ENCODE peak calls at places on chromosome 2, in four cellular contexts. N is GM23338, L is A549, U is HCT116. M is an unnamed sample.

GRCh38 chr2:187978341-187978740 is 313.3 kb upstream of the GULP1 start:
- DNase-seq in U (no peak), L (no peak), N (no peak), M (no peak)

GRCh38 chr2:42048318-42049251 is 764 bp downstream of the PKDCC start:
- DNase-seq in L (no peak), U (no peak), N (peak; percentile 48), M (no peak)

GRCh38 chr2:38187416-38188127 is 111.6 kb upstream of the CYP1B1 start:
- DNase-seq in L (no peak), N (no peak), U (no peak), M (no peak)

GRCh38 chr2:10860476-10861325 is 48.1 kb upstream of the PDIA6 start:
- DNase-seq in U (no peak), N (no peak), L (no peak), M (no peak)

GRCh38 chr2:151051584-151052220 is 210.0 kb downstream of the RBM43 start:
- DNase-seq in U (peak; percentile 41), N (peak; percentile 66), L (peak; percentile 31), M (peak; percentile 55)

GRCh38 chr2:127025357-127026062 is 81.4 kb downstream of the BIN1 start:
- DNase-seq in U (no peak), L (peak; percentile 82), N (peak; percentile 90), M (no peak)

GRCh38 chr2:240444464-240444863 is 9.0 kb downstream of the GPC1 start:
- DNase-seq in L (no peak), N (no peak), U (no peak), M (no peak)

GRCh38 chr2:131146255-131146654 is 41.1 kb downstream of the PLEKHB2 start:
- DNase-seq in L (no peak), U (no peak), N (no peak), M (no peak)

GRCh38 chr2:216370961-216371633 is 1.2 kb downstream of the MARCHF4 start:
- DNase-seq in N (peak; percentile 75), U (no peak), L (no peak), M (no peak)

GRCh38 chr2:46006634-46007033 is 290.6 kb upstream of the EPAS1 start:
- DNase-seq in L (no peak), N (no peak), U (no peak), M (no peak)

GRCh38 chr2:80467262-80467811 is 162.8 kb upstream of the LRRTM1 start:
- DNase-seq in U (no peak), L (no peak), N (no peak), M (no peak)

GRCh38 chr2:195367713-195368529 is 289.1 kb upstream of the SLC39A10 start:
- DNase-seq in L (no peak), N (no peak), U (no peak), M (no peak)

GRCh38 chr2:58448065-58448507 is 207.0 kb upstream of the FANCL start:
- DNase-seq in N (peak; percentile 95), U (peak; percentile 88), L (peak; percentile 53), M (peak; percentile 72)

GRCh38 chr2:111897924-111898702 is at the start of gene MERTK:
- DNase-seq in N (peak; percentile 95), U (peak; percentile 72), L (peak; percentile 82), M (peak; percentile 53)

GRCh38 chr2:234446404-234447076 is 50.3 kb downstream of the ARL4C start:
- DNase-seq in U (no peak), L (no peak), N (no peak), M (no peak)

DNA sequence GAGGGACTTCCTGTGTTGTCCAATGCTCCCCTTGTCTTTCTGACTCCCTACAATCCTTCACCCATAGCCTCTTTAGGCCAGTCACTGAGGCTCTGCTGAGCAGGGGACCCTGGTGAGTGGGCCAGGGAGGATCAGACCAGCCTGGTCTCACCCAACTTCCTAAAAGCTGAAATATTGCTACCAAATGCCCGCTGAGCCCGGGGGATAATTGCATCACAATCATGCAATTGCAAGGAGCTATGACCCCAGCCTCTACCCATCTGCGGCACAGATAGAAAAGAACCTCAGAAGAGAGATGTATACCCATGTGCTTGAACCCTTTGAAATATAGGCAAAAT is 3.7 kb upstream of the SP100 start:
- DNase-seq in L (no peak), N (no peak), U (no peak), M (no peak)
- H3K27ac ChIP-seq in L (peak overlapping the region; percentile 86), N (no peak overlapping the region), U (no peak overlapping the region), M (peak overlapping the region; percentile 69)

DNA sequence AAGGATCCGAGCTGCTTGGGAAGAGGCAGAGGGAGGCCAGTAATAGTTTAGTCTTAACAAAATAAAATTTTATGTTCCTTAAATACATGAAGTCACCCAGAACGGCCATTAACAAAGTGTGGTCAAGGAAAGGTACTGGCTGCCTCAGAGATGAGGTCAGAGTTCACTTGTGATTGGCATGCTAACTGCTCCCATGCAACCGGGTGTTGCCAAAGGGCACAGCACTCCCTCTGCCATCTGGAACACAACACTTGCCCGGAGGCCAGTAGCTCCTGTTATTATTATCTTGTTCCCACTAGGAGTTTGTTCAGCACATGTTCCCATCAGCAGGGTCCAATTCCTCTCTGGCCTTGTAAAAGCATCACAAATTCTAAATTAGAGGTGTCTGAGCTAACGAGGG is 207.0 kb downstream of the CYP26B1 start:
- DNase-seq in L (no peak), N (no peak), U (no peak), M (no peak)
- H3K4me3 ChIP-seq in L (no peak overlapping the region), N (no peak overlapping the region), U (no peak overlapping the region), M (no peak overlapping the region)

GRCh38 chr2:231707625-231708049 is 688 bp upstream of the PTMA start:
- DNase-seq in U (peak; percentile 36), L (no peak), N (no peak), M (no peak)

GRCh38 chr2:231708773-231709635 is 679 bp downstream of the PTMA start:
- DNase-seq in N (no peak), L (no peak), U (no peak), M (no peak)

GRCh38 chr2:231709636-231709980 is 1.3 kb downstream of the PTMA start:
- DNase-seq in L (no peak), N (no peak), U (no peak), M (no peak)

GRCh38 chr2:231706731-231707624 is 1.3 kb upstream of the PTMA start:
- DNase-seq in N (peak; percentile 99), L (peak; percentile 94), U (peak; percentile 98), M (peak; percentile 93)

DNA sequence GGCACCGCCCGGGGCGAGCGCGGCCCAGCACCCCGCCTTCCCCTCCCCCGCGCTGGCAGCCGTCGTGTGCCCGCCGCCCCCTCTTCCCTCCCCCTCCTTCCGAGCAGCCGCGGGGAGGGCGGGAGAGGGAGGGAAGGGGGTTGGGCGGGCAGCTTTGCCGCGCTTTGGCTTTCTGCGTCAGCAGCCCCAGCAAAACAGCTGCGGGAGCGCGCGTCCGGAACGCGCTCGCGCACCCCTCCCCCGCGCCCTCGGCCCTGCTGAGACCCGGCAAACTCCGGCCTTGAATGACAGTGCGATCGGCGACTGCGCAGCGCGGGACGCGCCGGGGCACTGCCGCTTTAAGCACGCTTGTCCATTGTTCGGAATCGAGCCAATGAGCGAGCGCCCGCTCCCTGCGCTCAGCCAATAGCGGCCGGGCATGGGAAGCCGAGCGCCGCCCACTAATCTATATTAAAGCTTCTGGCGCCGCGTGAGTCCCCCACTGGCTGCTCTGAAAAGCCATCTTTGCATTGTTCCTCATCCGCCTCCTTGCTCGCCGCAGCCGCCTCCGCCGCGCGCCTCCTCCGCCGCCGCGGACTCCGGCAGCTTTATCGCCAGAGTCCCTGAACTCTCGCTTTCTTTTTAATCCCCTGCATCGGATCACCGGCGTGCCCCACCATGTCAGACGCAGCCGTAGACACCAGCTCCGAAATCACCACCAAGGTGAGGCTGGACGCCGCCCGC is at the start of gene PTMA:
- DNase-seq in L (peak; percentile 88), N (peak; percentile 99), U (peak; percentile 99), M (peak; percentile 93)
- TF ChIP-seq REST in L (peak; percentile 21), N (no peak), U (no peak), M (no peak)

GRCh38 chr2:159285433-159285832 is 1.1 kb downstream of the WDSUB1 start:
- DNase-seq in N (no peak), U (no peak), L (no peak), M (no peak)
- H3K27ac ChIP-seq in N (no peak overlapping the region), U (no peak overlapping the region), L (peak overlapping the region; percentile 96), M (no peak overlapping the region)

GRCh38 chr2:161138429-161138828 is 21.8 kb upstream of the TANK start:
- DNase-seq in L (no peak), U (no peak), N (no peak), M (no peak)

GRCh38 chr2:161139098-161139987 is 20.9 kb upstream of the TANK start:
- DNase-seq in N (no peak), U (no peak), L (no peak), M (no peak)

GRCh38 chr2:161134547-161135518 is 25.4 kb upstream of the TANK start:
- DNase-seq in N (peak; percentile 38), L (no peak), U (peak; percentile 56), M (no peak)

GRCh38 chr2:161136194-161136593 is 24.0 kb upstream of the TANK start:
- DNase-seq in U (no peak), L (no peak), N (no peak), M (no peak)

GRCh38 chr2:161136696-161137324 is 23.4 kb upstream of the TANK start:
- DNase-seq in N (no peak), L (no peak), U (peak; percentile 44), M (no peak)
- H3K4me3 ChIP-seq in N (no peak overlapping the region), L (peak overlapping the region; percentile 16), U (peak overlapping the region; percentile 49), M (peak overlapping the region; percentile 7)

DNA sequence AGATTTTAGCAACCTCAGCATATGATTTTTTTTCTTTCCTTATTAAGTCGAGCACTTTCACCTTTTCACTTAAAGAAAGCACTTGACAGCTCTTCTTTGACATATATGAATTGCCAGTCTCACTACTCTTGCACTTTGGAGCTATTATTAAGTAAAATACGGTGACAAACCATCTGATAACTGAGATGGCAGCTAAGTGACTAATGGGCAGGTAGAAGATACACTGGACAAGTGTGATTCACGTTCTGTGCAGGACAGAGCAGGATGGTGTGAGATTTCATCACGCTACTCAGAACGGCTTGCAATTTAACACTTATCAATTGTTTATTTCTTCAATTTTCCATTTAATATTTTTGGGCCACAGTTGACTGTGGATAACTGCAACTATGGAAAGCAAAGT is 197.0 kb upstream of the ERBB4 start:
- DNase-seq in L (no peak), N (no peak), U (no peak), M (no peak)
- TF ChIP-seq REST in L (no peak), N (no peak), U (no peak), M (no peak)

GRCh38 chr2:190912731-190913130 is 32.1 kb downstream of the GLS start:
- DNase-seq in L (no peak), N (no peak), U (no peak), M (no peak)

GRCh38 chr2:190911813-190912212 is 31.2 kb downstream of the GLS start:
- DNase-seq in N (no peak), L (no peak), U (no peak), M (no peak)

GRCh38 chr2:190913725-190914124 is 33.1 kb downstream of the GLS start:
- DNase-seq in L (no peak), U (no peak), N (no peak), M (no peak)

GRCh38 chr2:190909680-190910079 is 29.1 kb downstream of the GLS start:
- DNase-seq in U (no peak), L (no peak), N (no peak), M (no peak)

GRCh38 chr2:190910341-190911136 is 29.9 kb downstream of the GLS start:
- DNase-seq in U (no peak), N (no peak), L (no peak), M (no peak)
- H3K27ac ChIP-seq in U (no peak overlapping the region), N (no peak overlapping the region), L (peak overlapping the region; percentile 66), M (no peak overlapping the region)

M was measured in Panc1.